ENCODE peak calls at places on chromosomes 1 and 21, in ten cellular contexts. F is gastrocnemius medialis, R is prostate gland, G is bronchial epithelial cell, O is astrocyte of the spinal cord, T is lower leg skin, Q is right lobe of liver, W is brain microvascular endothelial cell, H is ovary, N is fibroblast of pulmonary artery. P is an unnamed sample.

GRCh38 chr1:167109125-167109524 is 15.2 kb downstream of the STYXL2 start:
- DNase-seq in F (no peak), R (no peak), O (no peak), G (no peak), Q (no peak), N (no peak), H (no peak), T (no peak), W (no peak), P (no peak)

GRCh38 chr21:42760977-42761751 is 107.7 kb downstream of the PDE9A start:
- DNase-seq in H (no peak), R (no peak), F (no peak), O (no peak), W (no peak), N (no peak), T (no peak), G (no peak), Q (no peak), P (no peak)

GRCh38 chr21:45265721-45266517 is 21.8 kb downstream of the POFUT2 start:
- DNase-seq in Q (no peak), T (peak; percentile 78), H (no peak), N (no peak), O (no peak), W (no peak), F (no peak), R (no peak), G (no peak), P (no peak)

GRCh38 chr1:46587072-46587471 is 17.0 kb downstream of the MKNK1 start:
- DNase-seq in Q (peak; percentile 54), W (no peak), F (no peak), T (peak; percentile 88), O (no peak), R (no peak), G (no peak), N (no peak), H (no peak), P (no peak)

GRCh38 chr1:245094954-245095353 is 59.8 kb upstream of the KIF26B start:
- DNase-seq in R (no peak), T (no peak), W (no peak), N (no peak), O (no peak), Q (no peak), F (no peak), G (no peak), H (no peak), P (no peak)

GRCh38 chr1:59427155-59427554 is 130.3 kb downstream of the FGGY start:
- DNase-seq in G (peak; percentile 95), W (no peak), N (no peak), H (no peak), F (peak; percentile 94), Q (no peak), R (no peak), O (no peak), T (no peak), P (no peak)

GRCh38 chr1:148263128-148263905 is 111.2 kb upstream of the NBPF11 start:
- DNase-seq in O (peak; percentile 88), Q (peak; percentile 62), R (peak; percentile 63), H (peak; percentile 31), G (peak; percentile 98), F (no peak), T (peak; percentile 94), N (peak; percentile 83), W (peak; percentile 93), P (peak; percentile 75)

GRCh38 chr1:155983191-155984023 is 5.1 kb upstream of the ARHGEF2 start:
- DNase-seq in G (peak; percentile 80), N (peak; percentile 98), W (peak; percentile 88), Q (no peak), T (peak; percentile 88), R (no peak), F (no peak), H (peak; percentile 52), O (peak; percentile 98), P (peak; percentile 48)

GRCh38 chr1:184905601-184906322 is 68.5 kb downstream of the NIBAN1 start:
- DNase-seq in Q (no peak), F (no peak), T (no peak), N (peak; percentile 40), H (no peak), R (no peak), G (peak; percentile 64), O (no peak), W (no peak), P (no peak)

GRCh38 chr1:8097077-8097799 is 71.1 kb upstream of the ERRFI1 start:
- DNase-seq in T (no peak), O (peak; percentile 92), R (no peak), N (peak; percentile 86), W (peak; percentile 91), F (no peak), H (no peak), Q (no peak), G (peak; percentile 99), P (peak; percentile 97)

GRCh38 chr1:162956922-162957321 is 95.9 kb upstream of the CCDC190 start:
- DNase-seq in N (peak; percentile 26), F (no peak), G (no peak), R (no peak), H (no peak), O (no peak), W (no peak), T (no peak), Q (no peak), P (peak; percentile 40)

GRCh38 chr1:93331412-93331811 is 14.3 kb upstream of the DR1 start:
- DNase-seq in H (no peak), W (no peak), R (no peak), O (no peak), N (no peak), Q (no peak), G (peak; percentile 25), F (no peak), T (no peak), P (no peak)

GRCh38 chr1:84060781-84061180 is 61.8 kb upstream of the TTLL7 start:
- DNase-seq in R (no peak), H (no peak), O (no peak), Q (no peak), T (no peak), F (no peak), W (no peak), G (no peak), N (no peak), P (no peak)

GRCh38 chr1:108816049-108816882 is 40.6 kb downstream of the AKNAD1 start:
- DNase-seq in O (peak; percentile 97), F (peak; percentile 33), G (peak; percentile 74), T (peak; percentile 92), R (no peak), Q (peak; percentile 26), H (peak; percentile 72), N (peak; percentile 96), W (peak; percentile 91), P (peak; percentile 71)

GRCh38 chr1:69913967-69914366 is 291.4 kb downstream of the LRRC40 start:
- DNase-seq in G (no peak), R (no peak), N (peak; percentile 89), O (peak; percentile 78), H (no peak), T (no peak), Q (no peak), W (peak; percentile 38), F (no peak), P (peak; percentile 69)

GRCh38 chr1:19476440-19477190 is 8.7 kb downstream of the CAPZB start:
- DNase-seq in O (peak; percentile 35), H (no peak), N (peak; percentile 47), G (no peak), F (no peak), R (no peak), T (no peak), W (peak; percentile 48), Q (peak; percentile 43), P (no peak)

GRCh38 chr1:172642970-172643369 is 15.9 kb upstream of the FASLG start:
- DNase-seq in Q (no peak), W (no peak), H (no peak), O (no peak), N (peak; percentile 28), F (no peak), G (peak; percentile 28), T (no peak), R (no peak), P (no peak)

GRCh38 chr1:22830131-22830566 is 119.5 kb downstream of the EPHB2 start:
- DNase-seq in T (no peak), H (no peak), R (no peak), Q (no peak), F (no peak), G (peak; percentile 95), O (no peak), W (no peak), N (no peak), P (no peak)

GRCh38 chr1:44603718-44604117 is 70.6 kb downstream of the TMEM53 start:
- DNase-seq in W (no peak), O (no peak), N (no peak), H (no peak), R (no peak), Q (no peak), G (no peak), T (no peak), F (no peak), P (no peak)

GRCh38 chr21:20377250-20377649 is 621.0 kb upstream of the NCAM2 start:
- DNase-seq in W (no peak), Q (no peak), G (no peak), R (no peak), O (no peak), H (no peak), T (no peak), F (no peak), N (no peak), P (no peak)
- H3K4me3 ChIP-seq in W (no peak overlapping the region), Q (no peak overlapping the region), G (no peak overlapping the region), R (no peak overlapping the region), O (no peak overlapping the region), H (no peak overlapping the region), T (no peak overlapping the region), F (no peak overlapping the region), N (no peak overlapping the region), P (no peak overlapping the region)

DNA sequence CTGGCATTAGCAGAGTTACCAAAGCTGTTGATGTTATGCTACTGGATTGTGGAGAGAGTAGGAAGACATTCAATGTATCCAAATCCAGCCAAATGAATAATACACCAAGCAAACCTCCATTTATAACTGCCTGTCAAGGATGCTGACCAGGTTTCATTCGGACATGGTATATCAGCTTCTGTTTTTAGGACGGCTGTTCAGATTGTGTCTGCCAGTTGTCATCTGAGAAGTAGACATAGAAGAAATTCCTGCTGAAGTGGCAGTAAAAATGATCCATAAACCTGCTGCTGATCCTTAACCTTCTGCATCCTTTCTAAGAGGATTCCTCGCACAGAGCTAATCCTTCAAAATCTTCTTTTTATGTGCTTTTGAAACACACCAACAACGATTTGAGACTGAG is 663.6 kb upstream of the PLXNA2 start:
- DNase-seq in H (no peak), Q (no peak), N (no peak), W (no peak), T (no peak), G (no peak), F (no peak), O (no peak), R (no peak), P (no peak)
- H3K4me3 ChIP-seq in H (no peak overlapping the region), Q (no peak overlapping the region), N (no peak overlapping the region), W (no peak overlapping the region), T (no peak overlapping the region), G (no peak overlapping the region), F (no peak overlapping the region), O (no peak overlapping the region), R (no peak overlapping the region), P (no peak overlapping the region)

GRCh38 chr1:178725603-178726517 is 816 bp downstream of the RALGPS2 start:
- DNase-seq in T (no peak), N (peak; percentile 82), W (peak; percentile 73), G (peak; percentile 90), H (peak; percentile 62), O (peak; percentile 84), R (peak; percentile 87), F (peak; percentile 41), Q (peak; percentile 83), P (peak; percentile 48)
- H3K4me3 ChIP-seq in T (peak overlapping the region; percentile 68), N (peak overlapping the region; percentile 75), W (peak overlapping the region; percentile 76), G (peak overlapping the region; percentile 82), H (peak overlapping the region; percentile 90), O (peak overlapping the region; percentile 67), R (peak overlapping the region; percentile 92), F (peak overlapping the region; percentile 85), Q (peak overlapping the region; percentile 83), P (peak overlapping the region; percentile 81)

GRCh38 chr1:36151845-36152203 is 2.5 kb upstream of the TRAPPC3 start:
- DNase-seq in T (peak; percentile 84), N (no peak), W (no peak), G (no peak), H (no peak), R (no peak), Q (no peak), F (no peak), O (no peak), P (no peak)
- H3K4me3 ChIP-seq in T (no peak overlapping the region), N (no peak overlapping the region), W (no peak overlapping the region), G (no peak overlapping the region), H (no peak overlapping the region), R (no peak overlapping the region), Q (no peak overlapping the region), F (no peak overlapping the region), O (no peak overlapping the region), P (no peak overlapping the region)

P was measured in retinal pigment epithelial cell.